ENCODE peak calls at places on chromosomes 11 and 22, in ten cellular contexts. Z is NCI-H69, K is H54, S is fibroblast of the conjunctiva, T is ovary, C is astrocyte of the spinal cord, H is astrocyte of the hippocampus, R is NCI-H1436, O is HuH-7.5, U is adipocyte. F is an unnamed sample.

GRCh38 chr22:20946080-20946986 is 20.7 kb upstream of the AIFM3 start:
- DNase-seq in Z (no peak), K (no peak), S (no peak), T (no peak), C (peak), H (peak), R (no peak), O (no peak), U (peak), F (peak)

GRCh38 chr11:47725445-47726442 is 10.6 kb upstream of the AGBL2 start:
- DNase-seq in Z (no peak), K (no peak), S (no peak), T (no peak), C (no peak), H (no peak), R (no peak), O (no peak), U (peak), F (no peak)

GRCh38 chr11:115612331-115612730 is 108.1 kb upstream of the CADM1 start:
- DNase-seq in Z (peak), K (no peak), S (no peak), T (no peak), C (no peak), H (peak), R (no peak), O (no peak), U (peak), F (no peak)

GRCh38 chr22:39450258-39450955 is 6.4 kb upstream of the MGAT3 start:
- DNase-seq in Z (no peak), K (no peak), S (no peak), T (no peak), C (no peak), H (no peak), R (no peak), O (no peak), U (no peak), F (no peak)

GRCh38 chr22:46542011-46542985 is 4.9 kb upstream of the CELSR1 start:
- DNase-seq in Z (peak), K (peak), S (peak), T (peak), C (peak), H (peak), R (peak), O (peak), U (peak), F (peak)

GRCh38 chr22:22213231-22213630 is 31.4 kb upstream of the VPREB1 start:
- DNase-seq in Z (no peak), K (no peak), S (no peak), T (no peak), C (no peak), H (no peak), R (no peak), O (no peak), U (no peak), F (no peak)

GRCh38 chr11:120131941-120132644 is 5.8 kb downstream of the TRIM29 start:
- DNase-seq in Z (peak), K (no peak), S (no peak), T (peak), C (no peak), H (no peak), R (no peak), O (no peak), U (no peak), F (no peak)

GRCh38 chr11:105838668-105839403 is 183.2 kb downstream of the MSANTD4 start:
- DNase-seq in Z (peak), K (peak), S (no peak), T (no peak), C (peak), H (peak), R (no peak), O (no peak), U (peak), F (no peak)

GRCh38 chr11:126824035-126824607 is 176.4 kb downstream of the KIRREL3 start:
- DNase-seq in Z (peak), K (no peak), S (no peak), T (no peak), C (no peak), H (no peak), R (peak), O (no peak), U (no peak), F (no peak)

GRCh38 chr11:9150944-9151343 is 59.5 kb upstream of the SCUBE2 start:
- DNase-seq in Z (no peak), K (no peak), S (no peak), T (no peak), C (peak), H (no peak), R (no peak), O (no peak), U (no peak), F (no peak)

GRCh38 chr11:20991471-20991870 is 322.1 kb downstream of the NELL1 start:
- DNase-seq in Z (no peak), K (no peak), S (no peak), T (no peak), C (no peak), H (no peak), R (no peak), O (no peak), U (no peak), F (no peak)

GRCh38 chr11:11504071-11504470 is 117.7 kb downstream of the GALNT18 start:
- DNase-seq in Z (no peak), K (no peak), S (no peak), T (no peak), C (no peak), H (no peak), R (no peak), O (no peak), U (no peak), F (no peak)

GRCh38 chr11:77207618-77208313 is 79.7 kb downstream of the MYO7A start:
- DNase-seq in Z (no peak), K (no peak), S (no peak), T (no peak), C (no peak), H (peak), R (no peak), O (no peak), U (no peak), F (no peak)

GRCh38 chr11:31810779-31811647 is at the start of gene PAX6:
- DNase-seq in Z (peak), K (peak), S (no peak), T (no peak), C (peak), H (peak), R (peak), O (peak), U (no peak), F (no peak)

GRCh38 chr11:57974830-57975229 is 48.9 kb upstream of the OR9Q1 start:
- DNase-seq in Z (no peak), K (no peak), S (no peak), T (no peak), C (peak), H (no peak), R (no peak), O (no peak), U (no peak), F (no peak)

GRCh38 chr22:25223269-25223850 is 3.9 kb downstream of the CRYBB2 start:
- DNase-seq in Z (peak), K (no peak), S (no peak), T (no peak), C (no peak), H (no peak), R (peak), O (peak), U (no peak), F (no peak)

GRCh38 chr11:61747389-61748285 is 4.8 kb upstream of the MYRF start:
- DNase-seq in Z (peak), K (peak), S (peak), T (peak), C (peak), H (peak), R (peak), O (peak), U (peak), F (peak)

GRCh38 chr11:17511571-17511970 is 32.6 kb downstream of the USH1C start:
- DNase-seq in Z (no peak), K (no peak), S (no peak), T (no peak), C (no peak), H (no peak), R (no peak), O (no peak), U (no peak), F (no peak)

GRCh38 chr22:45905924-45906865 is 70.8 kb downstream of the WNT7B start:
- DNase-seq in Z (peak), K (no peak), S (peak), T (no peak), C (peak), H (peak), R (no peak), O (no peak), U (peak), F (peak)

GRCh38 chr11:66012371-66012945 is 650 bp downstream of the CST6 start:
- DNase-seq in Z (no peak), K (no peak), S (no peak), T (no peak), C (no peak), H (no peak), R (no peak), O (no peak), U (no peak), F (no peak)

GRCh38 chr11:47387944-47388696 is 9.8 kb upstream of the SPI1 start:
- DNase-seq in Z (no peak), K (no peak), S (no peak), T (no peak), C (no peak), H (no peak), R (no peak), O (no peak), U (no peak), F (no peak)

GRCh38 chr22:19350476-19350859 is 58.9 kb upstream of the CLTCL1 start:
- DNase-seq in Z (no peak), K (no peak), S (no peak), T (no peak), C (no peak), H (no peak), R (no peak), O (no peak), U (no peak), F (no peak)

GRCh38 chr11:125165664-125166346 is 1.3 kb downstream of the PKNOX2 start:
- DNase-seq in Z (no peak), K (no peak), S (no peak), T (no peak), C (peak), H (no peak), R (no peak), O (peak), U (peak), F (no peak)